ENCODE peak calls at places on chromosome 4, in five cellular contexts. W is adipocyte, R is heart right ventricle, F is aorta, J is lung. U is an unnamed sample. For H3K4me1, the result is how much of the 10 kb centered on the place peaks cover.

GRCh38 chr4:145865274-145865941 is 73.2 kb downstream of the ZNF827 start:
- DNase-seq in W (no peak), R (no peak), F (no peak), J (no peak), U (no peak)

GRCh38 chr4:103075435-103075893 is 1.1 kb downstream of the SLC9B2 start:
- DNase-seq in W (peak), R (no peak), F (no peak), J (no peak), U (no peak)

GRCh38 chr4:76691767-76692689 is 205.9 kb downstream of the SOWAHB start:
- DNase-seq in W (no peak), R (no peak), F (no peak), J (no peak), U (no peak)

GRCh38 chr4:1530356-1530755 is 124.1 kb upstream of the NKX1-1 start:
- DNase-seq in W (no peak), R (peak), F (peak), J (no peak), U (no peak)

GRCh38 chr4:108834167-108834566 is 71.3 kb upstream of the ETNPPL start:
- DNase-seq in W (peak), R (no peak), F (no peak), J (no peak), U (no peak)

GRCh38 chr4:84069119-84069518 is 430.0 kb downstream of the NKX6-1 start:
- DNase-seq in W (no peak), R (no peak), F (no peak), J (no peak), U (no peak)

GRCh38 chr4:1604181-1604705 is 79.9 kb downstream of the FAM53A start:
- DNase-seq in W (peak), R (peak), F (peak), J (no peak), U (no peak)

GRCh38 chr4:185874516-185875230 is 62.7 kb upstream of the SORBS2 start:
- DNase-seq in W (peak), R (no peak), F (no peak), J (no peak), U (no peak)

GRCh38 chr4:143700420-143701352 is at the start of gene FREM3:
- DNase-seq in W (peak), R (no peak), F (peak), J (no peak), U (peak)

DNA sequence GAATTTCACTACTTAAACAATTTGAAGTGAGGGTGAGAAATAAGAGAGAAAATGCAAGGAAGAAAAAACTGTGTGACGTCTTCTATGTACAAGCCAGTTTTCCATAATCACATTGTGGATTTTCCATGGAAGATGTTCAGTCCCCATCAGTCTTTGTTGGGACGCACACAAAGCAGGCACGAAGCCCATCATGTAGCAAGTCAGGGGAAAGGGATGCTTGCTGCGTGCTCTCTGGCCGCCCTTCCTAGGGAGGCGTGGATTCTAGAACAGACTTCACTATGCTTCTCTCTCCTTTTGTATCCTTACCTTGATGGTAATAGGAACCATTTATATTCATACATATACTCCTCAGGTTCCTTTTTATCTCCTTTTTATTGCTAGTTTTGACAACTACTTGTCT is 54.8 kb downstream of the RBPJ start:
- DNase-seq in W (no peak), R (no peak), F (no peak), J (no peak), U (no peak)
- H3K4me1 ChIP-seq in W (under half), R (under half), F (under half), J (under half), U (under half)

GRCh38 chr4:6689506-6689960 is 4.1 kb upstream of the S100P start:
- DNase-seq in W (no peak), R (no peak), F (no peak), J (no peak), U (no peak)

GRCh38 chr4:6692379-6692778 is 1.3 kb upstream of the S100P start:
- DNase-seq in W (no peak), R (no peak), F (no peak), J (no peak), U (no peak)

GRCh38 chr4:6686104-6686787 is 7.4 kb upstream of the S100P start:
- DNase-seq in W (no peak), R (no peak), F (no peak), J (no peak), U (no peak)

GRCh38 chr4:6687947-6688878 is 5.5 kb upstream of the S100P start:
- DNase-seq in W (no peak), R (no peak), F (no peak), J (no peak), U (no peak)

GRCh38 chr4:6688879-6689505 is 4.7 kb upstream of the S100P start:
- DNase-seq in W (peak), R (no peak), F (no peak), J (no peak), U (peak)
- H3K4me1 ChIP-seq in W (under half), R (under half), F (under half), J (under half), U (half or more)

GRCh38 chr4:163556169-163556568 is 61.7 kb downstream of the TMA16 start:
- DNase-seq in W (no peak), R (no peak), F (no peak), J (no peak), U (no peak)
- H3K4me1 ChIP-seq in W (under half), R (under half), F (under half), J (under half), U (under half)

DNA sequence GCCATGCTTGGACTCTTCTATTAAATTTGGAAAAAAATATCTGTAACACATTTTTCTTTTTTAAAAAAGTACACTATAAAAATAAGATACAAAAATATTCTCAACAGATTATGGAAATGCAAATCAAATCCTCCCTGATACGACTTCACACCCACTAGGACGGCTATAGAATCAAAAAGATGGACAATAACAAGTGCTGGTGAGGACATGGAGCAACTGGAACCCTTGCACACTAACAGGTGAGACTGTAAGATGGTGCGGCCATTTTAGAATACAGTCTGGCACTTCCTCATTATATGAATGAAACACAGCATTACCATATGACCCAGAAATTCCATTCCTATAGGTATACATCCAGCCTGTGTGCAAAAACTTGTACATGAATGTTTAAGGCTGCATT is 83.6 kb downstream of the GATB start:
- DNase-seq in W (no peak), R (no peak), F (no peak), J (no peak), U (no peak)
- H3K4me1 ChIP-seq in W (under half), R (under half), F (under half), J (under half), U (under half)

GRCh38 chr4:155660436-155660835 is 6.2 kb upstream of the GUCY1A1 start:
- DNase-seq in W (no peak), R (no peak), F (no peak), J (no peak), U (no peak)
- H3K4me1 ChIP-seq in W (under half), R (under half), F (under half), J (under half), U (under half)

GRCh38 chr4:156778093-156778492 is 193.5 kb downstream of the PDGFC start:
- DNase-seq in W (no peak), R (no peak), F (no peak), J (no peak), U (no peak)

GRCh38 chr4:156781852-156782251 is 189.7 kb downstream of the PDGFC start:
- DNase-seq in W (no peak), R (no peak), F (no peak), J (no peak), U (no peak)

GRCh38 chr4:156778606-156779005 is 193.0 kb downstream of the PDGFC start:
- DNase-seq in W (peak), R (no peak), F (no peak), J (no peak), U (no peak)

GRCh38 chr4:156779046-156779445 is 192.6 kb downstream of the PDGFC start:
- DNase-seq in W (peak), R (no peak), F (no peak), J (no peak), U (no peak)

GRCh38 chr4:156779774-156780173 is 191.8 kb downstream of the PDGFC start:
- DNase-seq in W (no peak), R (no peak), F (no peak), J (no peak), U (no peak)
- H3K4me1 ChIP-seq in W (under half), R (under half), F (under half), J (under half), U (under half)

GRCh38 chr4:186982160-186982559 is 258.5 kb upstream of the FAT1 start:
- DNase-seq in W (no peak), R (no peak), F (no peak), J (no peak), U (no peak)

GRCh38 chr4:186981161-186981560 is 257.5 kb upstream of the FAT1 start:
- DNase-seq in W (peak), R (no peak), F (no peak), J (no peak), U (no peak)

DNA sequence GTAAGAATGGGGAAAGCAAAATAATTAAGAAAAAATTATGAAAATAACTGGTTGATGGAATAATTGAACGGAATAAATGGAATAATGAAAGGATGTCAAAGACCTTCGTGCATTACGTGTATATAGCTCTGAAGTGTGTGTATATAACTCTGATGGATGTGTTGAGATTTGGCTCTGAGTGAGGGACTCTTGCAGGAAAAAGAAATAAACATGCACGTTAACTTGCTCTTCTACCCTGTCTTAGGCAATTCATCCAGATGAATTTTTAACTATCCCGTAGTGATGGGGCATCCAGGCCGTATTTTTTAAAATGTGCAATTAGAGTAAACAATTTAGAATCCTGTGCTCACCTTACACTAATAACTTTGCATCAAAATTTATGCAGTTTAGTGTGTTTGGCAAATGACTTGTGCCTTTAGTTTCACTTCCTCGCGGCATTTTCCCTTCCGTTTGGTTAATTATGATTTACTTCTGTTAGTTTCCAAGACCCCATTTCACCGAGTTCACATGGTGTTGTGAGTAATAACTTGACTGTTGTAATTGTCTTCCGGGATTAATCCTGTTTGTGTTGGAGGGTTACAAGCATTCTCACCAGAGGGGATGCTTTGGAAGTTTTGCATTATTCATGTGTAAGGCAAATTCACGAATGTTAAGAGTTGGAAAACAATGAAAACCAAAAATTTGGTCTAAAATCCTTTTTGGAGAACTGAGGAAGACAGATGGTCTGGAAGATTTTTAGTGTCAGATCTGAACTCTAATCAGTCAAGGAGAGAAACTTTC is 256.5 kb upstream of the FAT1 start:
- DNase-seq in W (peak), R (no peak), F (no peak), J (no peak), U (no peak)
- H3K4me1 ChIP-seq in W (under half), R (under half), F (under half), J (under half), U (under half)

U was measured in CD4-positive, alpha-beta memory T cell.